ENCODE peak calls at places on chromosome 17, in four cellular contexts. V is IMR-90, I is GM12878, B is K562. J is an unnamed sample.

GRCh38 chr17:57551321-57552079 is 193.6 kb downstream of the CCDC182 start:
- DNase-seq in I (peak), B (no peak), V (no peak), J (no peak)

GRCh38 chr17:8585911-8586310 is 44.6 kb downstream of the MYH10 start:
- DNase-seq in I (no peak), V (no peak), B (no peak), J (no peak)

GRCh38 chr17:21345236-21345635 is 30.9 kb upstream of the KCNJ12 start:
- DNase-seq in I (no peak), B (no peak), V (no peak), J (no peak)

GRCh38 chr17:39673335-39674081 is 5.3 kb downstream of the PNMT start:
- DNase-seq in V (no peak), I (no peak), B (no peak), J (no peak)

GRCh38 chr17:81952792-81953228 is 5.8 kb upstream of the MYADML2 start:
- DNase-seq in B (no peak), V (no peak), I (no peak), J (no peak)

GRCh38 chr17:51006601-51007000 is 114.1 kb downstream of the SPAG9 start:
- DNase-seq in I (no peak), B (no peak), V (peak), J (no peak)

GRCh38 chr17:71085238-71086033 is 916.1 kb downstream of the KCNJ2 start:
- DNase-seq in I (no peak), V (no peak), B (peak), J (peak)

GRCh38 chr17:8606415-8606814 is 24.1 kb downstream of the MYH10 start:
- DNase-seq in I (no peak), V (no peak), B (no peak), J (no peak)

GRCh38 chr17:28227278-28228108 is 91.5 kb upstream of the TMEM97 start:
- DNase-seq in V (no peak), B (peak), I (no peak), J (peak)

GRCh38 chr17:68580236-68580903 is 20.8 kb downstream of the FAM20A start:
- DNase-seq in B (no peak), V (peak), I (no peak), J (no peak)

GRCh38 chr17:31724619-31725018 is 134.4 kb downstream of the COPRS start:
- DNase-seq in V (peak), I (no peak), B (no peak), J (no peak)

GRCh38 chr17:33560165-33560564 is 267.1 kb upstream of the ASIC2 start:
- DNase-seq in B (no peak), I (no peak), V (peak), J (no peak)

GRCh38 chr17:82020874-82021727 is 1.6 kb downstream of the CENPX start:
- DNase-seq in I (no peak), V (peak), B (no peak), J (peak)

GRCh38 chr17:6505425-6506142 is 50.8 kb downstream of the PITPNM3 start:
- DNase-seq in I (no peak), V (peak), B (no peak), J (peak)

GRCh38 chr17:63482509-63482908 is 5.6 kb downstream of the ACE start:
- DNase-seq in B (no peak), I (no peak), V (no peak), J (no peak)

GRCh38 chr17:4389079-4389478 is 22.6 kb upstream of the UBE2G1 start:
- DNase-seq in V (no peak), I (no peak), B (no peak), J (no peak)

GRCh38 chr17:17523714-17524075 is 27.5 kb upstream of the RASD1 start:
- DNase-seq in V (no peak), B (no peak), I (no peak), J (no peak)

GRCh38 chr17:3474212-3474611 is 1.6 kb upstream of the ASPA start:
- DNase-seq in V (no peak), B (no peak), I (no peak), J (peak)

GRCh38 chr17:49715717-49716279 is 8.0 kb upstream of the SLC35B1 start:
- DNase-seq in B (no peak), V (no peak), I (no peak), J (no peak)

GRCh38 chr17:39400547-39401411 is 647 bp downstream of the FBXL20 start:
- DNase-seq in B (no peak), V (no peak), I (no peak), J (no peak)

GRCh38 chr17:39618956-39619785 is 7.6 kb upstream of the PPP1R1B start:
- DNase-seq in V (no peak), B (no peak), I (no peak), J (no peak)

GRCh38 chr17:29844339-29845048 is 85.5 kb downstream of the SSH2 start:
- DNase-seq in I (no peak), B (peak), V (no peak), J (no peak)

GRCh38 chr17:81926451-81927144 is 937 bp downstream of the MAFG start:
- DNase-seq in B (peak), I (no peak), V (peak), J (peak)

GRCh38 chr17:34235389-34236028 is 19.6 kb upstream of the CCL2 start:
- DNase-seq in I (no peak), B (no peak), V (peak), J (no peak)

GRCh38 chr17:77233635-77234334 is 93.0 kb downstream of the SEC14L1 start:
- DNase-seq in I (peak), B (peak), V (peak), J (peak)

GRCh38 chr17:10170233-10170632 is 28.2 kb downstream of the GAS7 start:
- DNase-seq in V (no peak), B (no peak), I (no peak), J (no peak)

GRCh38 chr17:47888293-47888692 is 7.7 kb upstream of the SP2 start:
- DNase-seq in B (no peak), I (no peak), V (no peak), J (no peak)

GRCh38 chr17:38920374-38921291 is 4.8 kb upstream of the LASP1NB start:
- DNase-seq in I (no peak), V (no peak), B (no peak), J (no peak)

GRCh38 chr17:79171152-79171551 is 96.5 kb downstream of the ENGASE start:
- DNase-seq in B (no peak), V (no peak), I (no peak), J (no peak)

GRCh38 chr17:37037590-37038155 is 88.9 kb downstream of the AATF start:
- DNase-seq in I (no peak), B (no peak), V (no peak), J (no peak)

GRCh38 chr17:78905111-78905510 is 2.1 kb upstream of the CEP295NL start:
- DNase-seq in I (no peak), B (no peak), V (peak), J (no peak)

GRCh38 chr17:55664287-55664686 is 58.4 kb downstream of the TMEM100 start:
- DNase-seq in I (peak), V (no peak), B (no peak), J (no peak)

GRCh38 chr17:77828749-77829539 is 129.6 kb upstream of the TNRC6C start:
- DNase-seq in V (no peak), B (no peak), I (no peak), J (no peak)

GRCh38 chr17:31653710-31654109 is 205.3 kb downstream of the COPRS start:
- DNase-seq in V (no peak), B (peak), I (no peak), J (no peak)

GRCh38 chr17:61514491-61514890 is 62.3 kb downstream of the TBX4 start:
- DNase-seq in B (no peak), I (no peak), V (no peak), J (no peak)

DNA sequence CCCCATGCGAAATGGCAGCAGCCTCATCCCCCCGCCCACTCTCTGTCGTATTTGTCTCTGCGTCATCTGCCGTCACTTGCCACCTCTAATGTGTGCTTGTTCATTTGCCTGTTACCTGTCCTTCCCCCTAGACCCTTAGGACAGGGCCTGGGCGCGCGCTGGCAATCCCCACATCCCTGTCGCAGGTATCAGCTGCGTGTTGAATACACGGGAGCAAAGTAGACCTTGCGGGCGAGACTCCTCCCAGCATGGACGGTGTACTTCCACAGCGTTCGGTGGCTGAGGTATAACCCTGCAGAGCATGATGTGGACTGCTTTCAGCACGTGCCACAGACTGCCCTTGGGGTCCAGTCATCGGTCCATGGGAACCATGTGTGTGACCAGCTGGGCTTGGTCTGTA is 170.1 kb upstream of the CHMP6 start:
- DNase-seq in B (no peak), I (no peak), V (no peak), J (no peak)
- TF ChIP-seq ELK1 in B (no peak), I (no peak), V (no peak), J (no peak)

GRCh38 chr17:75739801-75740200 is 18.5 kb downstream of the ITGB4 start:
- DNase-seq in V (no peak), I (no peak), B (no peak), J (no peak)
- TF ChIP-seq ELK1 in V (no peak), I (no peak), B (no peak), J (no peak)

GRCh38 chr17:41518031-41518430 is 659 bp downstream of the KRT15 start:
- DNase-seq in B (no peak), I (no peak), V (no peak), J (no peak)

GRCh38 chr17:41520821-41521521 is 2.3 kb upstream of the KRT15 start:
- DNase-seq in V (no peak), B (peak), I (no peak), J (no peak)

GRCh38 chr17:41516828-41517283 is 1.8 kb downstream of the KRT15 start:
- DNase-seq in V (no peak), I (no peak), B (no peak), J (no peak)

GRCh38 chr17:41519501-41520224 is 973 bp upstream of the KRT15 start:
- DNase-seq in B (no peak), I (no peak), V (no peak), J (no peak)

GRCh38 chr17:41518789-41519449 is at the start of gene KRT15:
- DNase-seq in B (no peak), V (peak), I (no peak), J (no peak)
- TF ChIP-seq ELK1 in B (no peak), V (no peak), I (no peak), J (no peak)

DNA sequence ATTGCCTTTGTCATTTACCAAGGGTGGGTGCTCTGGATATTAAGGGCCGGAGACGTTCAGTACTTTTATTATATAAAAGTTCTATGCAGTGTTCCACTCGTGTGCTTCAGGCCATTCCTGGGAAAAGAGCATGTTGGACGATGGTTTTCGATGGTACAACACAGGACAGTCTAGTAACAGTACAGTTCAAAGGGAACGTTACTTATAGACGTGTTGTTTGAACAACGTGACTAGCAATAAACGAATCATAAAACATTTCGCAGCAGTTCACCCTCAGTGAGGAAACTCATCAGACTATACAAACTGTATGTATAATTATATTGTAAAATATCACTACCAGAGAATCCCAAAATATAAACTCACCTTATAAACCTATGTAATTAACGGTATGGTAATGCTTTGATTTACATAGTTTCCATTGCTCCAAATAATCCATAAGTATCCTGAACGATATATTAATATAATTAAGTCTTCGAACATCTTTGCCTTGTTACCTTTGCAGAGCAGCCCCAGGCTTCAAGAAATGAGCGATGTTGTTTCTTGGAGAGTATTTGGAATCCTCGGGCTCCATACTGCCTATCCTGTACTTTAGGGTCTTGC is 589 bp downstream of the NMT1 start:
- DNase-seq in V (no peak), B (no peak), I (no peak), J (no peak)
- TF ChIP-seq ELK1 in V (no peak), B (no peak), I (no peak), J (no peak)

DNA sequence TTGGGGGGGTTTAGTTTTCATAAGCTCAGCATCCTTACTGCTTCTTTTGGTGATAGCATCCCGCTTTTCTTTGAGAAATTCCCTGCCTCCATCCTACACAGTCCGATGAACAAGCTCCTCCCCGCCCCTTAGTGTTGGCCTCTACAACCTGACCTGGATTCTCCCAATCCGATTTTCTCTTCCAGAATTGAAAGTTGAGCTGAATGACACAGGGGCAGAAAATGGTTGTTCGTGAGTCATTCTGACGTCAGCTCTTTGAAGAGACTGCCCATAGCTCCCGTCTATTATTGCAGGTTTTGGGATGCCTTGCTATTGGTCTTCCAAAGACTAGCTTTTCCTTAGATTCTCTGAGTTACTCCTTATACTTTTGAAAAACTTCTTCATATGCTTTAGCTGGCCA is 279.7 kb downstream of the SLC39A11 start:
- DNase-seq in B (no peak), V (peak), I (no peak), J (no peak)
- TF ChIP-seq ELK1 in B (no peak), V (no peak), I (no peak), J (no peak)

GRCh38 chr17:15350777-15351486 is 9.5 kb upstream of the TEKT3 start:
- DNase-seq in I (no peak), V (no peak), B (no peak), J (no peak)
- TF ChIP-seq ELK1 in I (no peak), V (no peak), B (no peak), J (no peak)

DNA sequence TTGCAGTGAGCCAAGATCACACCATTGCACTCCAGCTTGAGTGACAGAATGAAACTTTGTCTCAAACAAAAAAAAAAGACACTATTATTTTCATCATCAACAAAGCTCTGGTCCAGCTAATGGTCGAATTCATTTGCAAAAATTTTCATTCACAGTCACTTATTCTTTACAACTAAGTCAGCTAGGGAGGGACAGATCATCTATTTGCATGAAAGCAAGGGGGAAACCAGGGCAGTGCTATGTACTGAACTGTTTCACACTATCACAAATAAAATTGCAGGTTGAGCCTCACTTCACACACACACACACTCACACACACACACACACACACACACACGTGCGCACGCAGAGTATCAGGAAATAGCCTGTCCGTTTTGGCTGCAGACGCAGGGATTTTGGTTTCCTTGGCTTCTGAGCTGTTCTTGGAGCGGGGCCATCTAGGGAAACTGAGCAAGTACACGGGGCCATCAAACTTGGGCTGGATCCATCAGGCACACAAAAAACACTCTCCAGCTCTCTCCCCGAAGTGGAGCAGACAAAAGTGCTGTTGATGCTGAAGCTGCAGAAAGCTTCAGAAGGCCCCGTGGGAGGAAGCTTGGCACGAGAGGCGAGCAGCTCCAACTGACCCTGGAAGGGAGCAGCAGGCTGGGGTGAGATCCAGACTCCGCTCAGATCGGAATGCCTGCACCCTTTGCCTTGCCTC is 44.3 kb upstream of the HELZ start:
- DNase-seq in I (no peak), B (no peak), V (peak), J (no peak)
- TF ChIP-seq ELK1 in I (no peak), B (no peak), V (no peak), J (no peak)

DNA sequence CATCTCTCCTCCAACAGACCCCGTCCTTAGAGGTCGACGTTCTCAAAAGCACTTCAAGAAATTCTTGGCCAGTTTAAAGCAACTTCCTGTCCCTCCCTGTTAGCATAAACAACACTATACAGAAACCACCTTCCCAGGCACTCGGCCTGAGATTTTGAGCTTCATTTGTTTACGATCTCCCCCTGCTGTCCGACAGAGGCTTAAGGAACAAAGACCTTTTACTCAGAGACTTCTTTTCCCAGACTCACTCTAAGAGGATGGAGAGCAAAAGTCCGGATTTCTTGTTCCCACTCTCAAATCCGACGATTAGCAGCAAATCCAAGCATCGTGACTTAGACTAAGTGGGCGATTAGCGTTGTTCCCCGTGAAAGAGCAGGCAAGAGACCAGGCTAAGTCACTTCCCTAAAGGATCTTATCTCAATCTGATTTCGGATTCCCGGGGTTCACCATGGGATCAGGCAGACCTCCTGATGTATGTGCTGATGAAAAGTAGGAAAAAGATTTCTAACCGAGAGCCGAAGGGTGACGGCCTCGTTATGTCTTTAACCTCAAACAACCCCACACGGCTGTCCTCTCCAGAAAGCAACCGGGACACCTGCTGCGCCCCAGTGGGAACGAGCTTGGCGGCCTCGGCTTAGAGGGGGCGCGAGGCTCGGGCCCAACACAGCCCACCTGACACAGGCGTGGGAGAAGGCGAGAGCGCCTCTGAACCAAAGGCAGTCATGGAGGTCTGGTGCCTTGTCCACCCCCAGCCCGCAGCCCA is 591 bp downstream of the INPP5K start:
- DNase-seq in B (no peak), I (peak), V (peak), J (peak)
- TF ChIP-seq ELK1 in B (no peak), I (peak), V (no peak), J (no peak)